ENCODE peak calls at places on chromosomes 12 and 14, in nine cellular contexts. One of them, this sample, is unnamed.
A peak's percentile ranks its signal among the peaks of the same experiment; 100 is the strongest.

GRCh38 chr14:79997509-79998210 is 213.6 kb downstream of the DIO2 start:
- DNase-seq in HCT116: no peak
- DNase-seq in iPS-NIHi11: no peak
- DNase-seq in left lobe of liver: no peak
- DNase-seq in tibial nerve: no peak
- DNase-seq in heart left ventricle: no peak
- DNase-seq in NCI-H1092 treated with DMSO at 0.1 percent for 48 hours: no peak
- DNase-seq in GF-D8: no peak
- DNase-seq in activated T-cell treated with anti-CD3 and anti-CD28 coated beads for 1 hour: no peak
- DNase-seq in this sample: no peak

GRCh38 chr12:124030008-124030407 is 57.0 kb downstream of the ZNF664 start:
- DNase-seq in tibial nerve: no peak
- DNase-seq in heart left ventricle: no peak
- DNase-seq in activated T-cell treated with anti-CD3 and anti-CD28 coated beads for 1 hour: no peak
- DNase-seq in NCI-H1092 treated with DMSO at 0.1 percent for 48 hours: no peak
- DNase-seq in left lobe of liver: no peak
- DNase-seq in GF-D8: no peak
- DNase-seq in HCT116: no peak
- DNase-seq in iPS-NIHi11: no peak
- DNase-seq in this sample: no peak

GRCh38 chr12:111446044-111446581 is 40.4 kb downstream of the SH2B3 start:
- DNase-seq in heart left ventricle: no peak
- DNase-seq in HCT116: no peak
- DNase-seq in activated T-cell treated with anti-CD3 and anti-CD28 coated beads for 1 hour: no peak
- DNase-seq in GF-D8: peak; percentile 32
- DNase-seq in tibial nerve: no peak
- DNase-seq in iPS-NIHi11: peak; percentile 46
- DNase-seq in left lobe of liver: peak; percentile 77
- DNase-seq in NCI-H1092 treated with DMSO at 0.1 percent for 48 hours: peak; percentile 60
- DNase-seq in this sample: peak; percentile 76

GRCh38 chr14:101821528-101821927 is 60.0 kb downstream of the PPP2R5C start:
- DNase-seq in left lobe of liver: no peak
- DNase-seq in NCI-H1092 treated with DMSO at 0.1 percent for 48 hours: no peak
- DNase-seq in activated T-cell treated with anti-CD3 and anti-CD28 coated beads for 1 hour: no peak
- DNase-seq in GF-D8: no peak
- DNase-seq in tibial nerve: no peak
- DNase-seq in heart left ventricle: no peak
- DNase-seq in HCT116: no peak
- DNase-seq in iPS-NIHi11: no peak
- DNase-seq in this sample: no peak

GRCh38 chr14:102778616-102779351 is 1.5 kb downstream of the TRAF3 start:
- DNase-seq in activated T-cell treated with anti-CD3 and anti-CD28 coated beads for 1 hour: no peak
- DNase-seq in NCI-H1092 treated with DMSO at 0.1 percent for 48 hours: no peak
- DNase-seq in GF-D8: no peak
- DNase-seq in iPS-NIHi11: no peak
- DNase-seq in HCT116: no peak
- DNase-seq in left lobe of liver: no peak
- DNase-seq in heart left ventricle: no peak
- DNase-seq in tibial nerve: no peak
- DNase-seq in this sample: no peak

GRCh38 chr14:65279510-65279909 is 133.0 kb upstream of the FUT8 start:
- DNase-seq in left lobe of liver: no peak
- DNase-seq in heart left ventricle: no peak
- DNase-seq in HCT116: no peak
- DNase-seq in iPS-NIHi11: no peak
- DNase-seq in NCI-H1092 treated with DMSO at 0.1 percent for 48 hours: no peak
- DNase-seq in tibial nerve: no peak
- DNase-seq in GF-D8: no peak
- DNase-seq in activated T-cell treated with anti-CD3 and anti-CD28 coated beads for 1 hour: no peak
- DNase-seq in this sample: no peak

GRCh38 chr14:30610719-30611388 is 11.3 kb upstream of the SCFD1 start:
- DNase-seq in HCT116: peak; percentile 36
- DNase-seq in GF-D8: peak; percentile 31
- DNase-seq in activated T-cell treated with anti-CD3 and anti-CD28 coated beads for 1 hour: no peak
- DNase-seq in iPS-NIHi11: peak; percentile 25
- DNase-seq in tibial nerve: no peak
- DNase-seq in left lobe of liver: peak; percentile 65
- DNase-seq in heart left ventricle: no peak
- DNase-seq in NCI-H1092 treated with DMSO at 0.1 percent for 48 hours: peak; percentile 99
- DNase-seq in this sample: peak; percentile 27

GRCh38 chr14:48614003-48614402 is 938.6 kb upstream of the MDGA2 start:
- DNase-seq in activated T-cell treated with anti-CD3 and anti-CD28 coated beads for 1 hour: no peak
- DNase-seq in heart left ventricle: no peak
- DNase-seq in NCI-H1092 treated with DMSO at 0.1 percent for 48 hours: no peak
- DNase-seq in tibial nerve: no peak
- DNase-seq in GF-D8: no peak
- DNase-seq in iPS-NIHi11: no peak
- DNase-seq in left lobe of liver: no peak
- DNase-seq in HCT116: no peak
- DNase-seq in this sample: no peak

GRCh38 chr14:104243200-104243599 is 104.8 kb downstream of the KIF26A start:
- DNase-seq in GF-D8: no peak
- DNase-seq in heart left ventricle: no peak
- DNase-seq in left lobe of liver: no peak
- DNase-seq in HCT116: no peak
- DNase-seq in tibial nerve: no peak
- DNase-seq in iPS-NIHi11: no peak
- DNase-seq in NCI-H1092 treated with DMSO at 0.1 percent for 48 hours: no peak
- DNase-seq in activated T-cell treated with anti-CD3 and anti-CD28 coated beads for 1 hour: no peak
- DNase-seq in this sample: no peak

GRCh38 chr14:95408731-95409471 is 89.2 kb upstream of the CLMN start:
- DNase-seq in tibial nerve: no peak
- DNase-seq in HCT116: no peak
- DNase-seq in heart left ventricle: no peak
- DNase-seq in activated T-cell treated with anti-CD3 and anti-CD28 coated beads for 1 hour: no peak
- DNase-seq in left lobe of liver: no peak
- DNase-seq in NCI-H1092 treated with DMSO at 0.1 percent for 48 hours: no peak
- DNase-seq in iPS-NIHi11: no peak
- DNase-seq in GF-D8: no peak
- DNase-seq in this sample: no peak

GRCh38 chr12:124477109-124477915 is 90.1 kb downstream of the NCOR2 start:
- DNase-seq in activated T-cell treated with anti-CD3 and anti-CD28 coated beads for 1 hour: no peak
- DNase-seq in tibial nerve: no peak
- DNase-seq in GF-D8: no peak
- DNase-seq in NCI-H1092 treated with DMSO at 0.1 percent for 48 hours: no peak
- DNase-seq in heart left ventricle: no peak
- DNase-seq in iPS-NIHi11: no peak
- DNase-seq in HCT116: no peak
- DNase-seq in left lobe of liver: no peak
- DNase-seq in this sample: no peak

GRCh38 chr14:63454863-63455622 is 88.1 kb downstream of the PPP2R5E start:
- DNase-seq in iPS-NIHi11: no peak
- DNase-seq in activated T-cell treated with anti-CD3 and anti-CD28 coated beads for 1 hour: no peak
- DNase-seq in tibial nerve: no peak
- DNase-seq in GF-D8: no peak
- DNase-seq in left lobe of liver: no peak
- DNase-seq in heart left ventricle: no peak
- DNase-seq in NCI-H1092 treated with DMSO at 0.1 percent for 48 hours: peak; percentile 68
- DNase-seq in HCT116: no peak
- DNase-seq in this sample: no peak

GRCh38 chr14:81137316-81137715 is 83.4 kb downstream of the GTF2A1 start:
- DNase-seq in HCT116: no peak
- DNase-seq in GF-D8: no peak
- DNase-seq in activated T-cell treated with anti-CD3 and anti-CD28 coated beads for 1 hour: no peak
- DNase-seq in heart left ventricle: no peak
- DNase-seq in tibial nerve: no peak
- DNase-seq in iPS-NIHi11: no peak
- DNase-seq in left lobe of liver: no peak
- DNase-seq in NCI-H1092 treated with DMSO at 0.1 percent for 48 hours: no peak
- DNase-seq in this sample: peak; percentile 24

GRCh38 chr14:67943947-67944346 is 124.4 kb downstream of the RAD51B start:
- DNase-seq in heart left ventricle: no peak
- DNase-seq in left lobe of liver: peak; percentile 58
- DNase-seq in NCI-H1092 treated with DMSO at 0.1 percent for 48 hours: peak; percentile 91
- DNase-seq in GF-D8: no peak
- DNase-seq in tibial nerve: peak; percentile 23
- DNase-seq in HCT116: peak; percentile 71
- DNase-seq in iPS-NIHi11: peak; percentile 60
- DNase-seq in activated T-cell treated with anti-CD3 and anti-CD28 coated beads for 1 hour: peak; percentile 6
- DNase-seq in this sample: peak; percentile 57

GRCh38 chr12:16949351-16949750 is 343.4 kb upstream of the LMO3 start:
- DNase-seq in heart left ventricle: no peak
- DNase-seq in HCT116: no peak
- DNase-seq in GF-D8: no peak
- DNase-seq in activated T-cell treated with anti-CD3 and anti-CD28 coated beads for 1 hour: no peak
- DNase-seq in left lobe of liver: no peak
- DNase-seq in tibial nerve: no peak
- DNase-seq in iPS-NIHi11: no peak
- DNase-seq in NCI-H1092 treated with DMSO at 0.1 percent for 48 hours: no peak
- DNase-seq in this sample: no peak

GRCh38 chr14:101022916-101023435 is 119.5 kb upstream of the RTL1 start:
- DNase-seq in tibial nerve: no peak
- DNase-seq in HCT116: no peak
- DNase-seq in NCI-H1092 treated with DMSO at 0.1 percent for 48 hours: no peak
- DNase-seq in heart left ventricle: peak; percentile 19
- DNase-seq in left lobe of liver: peak; percentile 22
- DNase-seq in GF-D8: no peak
- DNase-seq in activated T-cell treated with anti-CD3 and anti-CD28 coated beads for 1 hour: no peak
- DNase-seq in iPS-NIHi11: no peak
- DNase-seq in this sample: no peak

GRCh38 chr12:70849265-70849960 is 71.1 kb downstream of the PTPRR start:
- DNase-seq in left lobe of liver: no peak
- DNase-seq in heart left ventricle: no peak
- DNase-seq in HCT116: peak; percentile 16
- DNase-seq in NCI-H1092 treated with DMSO at 0.1 percent for 48 hours: peak; percentile 23
- DNase-seq in GF-D8: no peak
- DNase-seq in iPS-NIHi11: peak; percentile 40
- DNase-seq in activated T-cell treated with anti-CD3 and anti-CD28 coated beads for 1 hour: no peak
- DNase-seq in tibial nerve: no peak
- DNase-seq in this sample: peak; percentile 5

GRCh38 chr14:72682188-72682587 is 211.7 kb downstream of the DPF3 start:
- DNase-seq in activated T-cell treated with anti-CD3 and anti-CD28 coated beads for 1 hour: no peak
- DNase-seq in HCT116: no peak
- DNase-seq in NCI-H1092 treated with DMSO at 0.1 percent for 48 hours: no peak
- DNase-seq in GF-D8: no peak
- DNase-seq in iPS-NIHi11: no peak
- DNase-seq in tibial nerve: no peak
- DNase-seq in left lobe of liver: no peak
- DNase-seq in heart left ventricle: no peak
- DNase-seq in this sample: peak; percentile 36

GRCh38 chr12:104859144-104859543 is 98.9 kb downstream of the SLC41A2 start:
- DNase-seq in left lobe of liver: no peak
- DNase-seq in tibial nerve: no peak
- DNase-seq in activated T-cell treated with anti-CD3 and anti-CD28 coated beads for 1 hour: no peak
- DNase-seq in iPS-NIHi11: no peak
- DNase-seq in NCI-H1092 treated with DMSO at 0.1 percent for 48 hours: no peak
- DNase-seq in HCT116: no peak
- DNase-seq in heart left ventricle: no peak
- DNase-seq in GF-D8: no peak
- DNase-seq in this sample: no peak

GRCh38 chr14:103849151-103850013 is 2.0 kb upstream of the PPP1R13B start:
- DNase-seq in HCT116: no peak
- DNase-seq in NCI-H1092 treated with DMSO at 0.1 percent for 48 hours: no peak
- DNase-seq in activated T-cell treated with anti-CD3 and anti-CD28 coated beads for 1 hour: no peak
- DNase-seq in heart left ventricle: no peak
- DNase-seq in left lobe of liver: no peak
- DNase-seq in iPS-NIHi11: no peak
- DNase-seq in tibial nerve: no peak
- DNase-seq in GF-D8: no peak
- DNase-seq in this sample: no peak

GRCh38 chr12:65495233-65495632 is 216.8 kb downstream of the MSRB3 start:
- DNase-seq in activated T-cell treated with anti-CD3 and anti-CD28 coated beads for 1 hour: no peak
- DNase-seq in HCT116: peak; percentile 88
- DNase-seq in heart left ventricle: no peak
- DNase-seq in NCI-H1092 treated with DMSO at 0.1 percent for 48 hours: no peak
- DNase-seq in tibial nerve: no peak
- DNase-seq in iPS-NIHi11: no peak
- DNase-seq in GF-D8: no peak
- DNase-seq in left lobe of liver: no peak
- DNase-seq in this sample: no peak

GRCh38 chr12:42587564-42588307 is 1.8 kb downstream of the PRICKLE1 start:
- DNase-seq in NCI-H1092 treated with DMSO at 0.1 percent for 48 hours: no peak
- DNase-seq in HCT116: no peak
- DNase-seq in left lobe of liver: no peak
- DNase-seq in iPS-NIHi11: no peak
- DNase-seq in GF-D8: no peak
- DNase-seq in heart left ventricle: no peak
- DNase-seq in tibial nerve: no peak
- DNase-seq in activated T-cell treated with anti-CD3 and anti-CD28 coated beads for 1 hour: no peak
- DNase-seq in this sample: no peak

GRCh38 chr12:106759526-106760183 is 14.8 kb upstream of the RIC8B start:
- DNase-seq in NCI-H1092 treated with DMSO at 0.1 percent for 48 hours: no peak
- DNase-seq in HCT116: no peak
- DNase-seq in left lobe of liver: no peak
- DNase-seq in tibial nerve: peak; percentile 35
- DNase-seq in GF-D8: no peak
- DNase-seq in heart left ventricle: no peak
- DNase-seq in activated T-cell treated with anti-CD3 and anti-CD28 coated beads for 1 hour: no peak
- DNase-seq in iPS-NIHi11: no peak
- DNase-seq in this sample: no peak

GRCh38 chr14:64478634-64479250 is 13.4 kb downstream of the AKAP5 start:
- DNase-seq in heart left ventricle: no peak
- DNase-seq in left lobe of liver: no peak
- DNase-seq in tibial nerve: no peak
- DNase-seq in activated T-cell treated with anti-CD3 and anti-CD28 coated beads for 1 hour: no peak
- DNase-seq in iPS-NIHi11: no peak
- DNase-seq in GF-D8: no peak
- DNase-seq in NCI-H1092 treated with DMSO at 0.1 percent for 48 hours: peak; percentile 9
- DNase-seq in HCT116: no peak
- DNase-seq in this sample: peak; percentile 39

GRCh38 chr12:78562358-78563205 is 302.0 kb upstream of the SYT1 start:
- DNase-seq in tibial nerve: no peak
- DNase-seq in HCT116: peak; percentile 37
- DNase-seq in iPS-NIHi11: peak; percentile 5
- DNase-seq in activated T-cell treated with anti-CD3 and anti-CD28 coated beads for 1 hour: no peak
- DNase-seq in left lobe of liver: no peak
- DNase-seq in NCI-H1092 treated with DMSO at 0.1 percent for 48 hours: peak; percentile 38
- DNase-seq in heart left ventricle: no peak
- DNase-seq in GF-D8: no peak
- DNase-seq in this sample: no peak

GRCh38 chr14:54085841-54086240 is 129.2 kb upstream of the BMP4 start:
- DNase-seq in GF-D8: no peak
- DNase-seq in activated T-cell treated with anti-CD3 and anti-CD28 coated beads for 1 hour: no peak
- DNase-seq in NCI-H1092 treated with DMSO at 0.1 percent for 48 hours: no peak
- DNase-seq in heart left ventricle: no peak
- DNase-seq in left lobe of liver: no peak
- DNase-seq in iPS-NIHi11: no peak
- DNase-seq in tibial nerve: no peak
- DNase-seq in HCT116: no peak
- DNase-seq in this sample: no peak